ENCODE peak calls at places on chromosomes 11 and 22, in eight cellular contexts. G is HFFc6; F is neural crest cell; S is sigmoid colon; R is right atrium auricular region; W is AG04449; B is CD8-positive, alpha-beta T cell; C is fibroblast of mammary gland. I is an unnamed sample.

GRCh38 chr11:16857186-16857585 is 118.7 kb downstream of the C11orf58 start:
- DNase-seq in B (no peak), C (no peak), R (no peak), G (no peak), F (no peak), W (no peak), S (no peak), I (no peak)

GRCh38 chr11:59676205-59676604 is 7.4 kb upstream of the PATL1 start:
- DNase-seq in F (no peak), S (no peak), W (no peak), G (no peak), R (no peak), C (no peak), B (no peak), I (no peak)

GRCh38 chr11:130849215-130849568 is 67.1 kb downstream of the SNX19 start:
- DNase-seq in B (no peak), C (peak), W (peak), S (no peak), R (no peak), F (no peak), G (peak), I (no peak)

GRCh38 chr11:42951266-42951665 is 360.5 kb upstream of the API5 start:
- DNase-seq in B (no peak), F (no peak), W (no peak), S (no peak), G (no peak), R (no peak), C (no peak), I (no peak)

GRCh38 chr11:36213050-36213840 is 76.0 kb downstream of the COMMD9 start:
- DNase-seq in B (no peak), R (no peak), C (no peak), G (no peak), S (no peak), F (no peak), W (no peak), I (no peak)

GRCh38 chr11:25702417-25702816 is 629.5 kb upstream of the ANO3 start:
- DNase-seq in G (no peak), F (no peak), W (no peak), S (no peak), R (no peak), C (no peak), B (no peak), I (no peak)

GRCh38 chr11:47912843-47913437 is 64.8 kb upstream of the NUP160 start:
- DNase-seq in C (peak), F (no peak), W (no peak), G (no peak), R (no peak), B (no peak), S (no peak), I (no peak)

GRCh38 chr11:2516276-2517015 is 71.6 kb downstream of the KCNQ1 start:
- DNase-seq in S (no peak), R (no peak), F (peak), B (no peak), G (no peak), C (no peak), W (no peak), I (peak)

GRCh38 chr11:64852804-64853520 is 8.5 kb upstream of the CDC42BPG start:
- DNase-seq in S (no peak), C (no peak), F (no peak), G (no peak), R (no peak), W (no peak), B (no peak), I (no peak)

GRCh38 chr11:72394456-72394855 is 39.9 kb downstream of the CLPB start:
- DNase-seq in B (no peak), F (no peak), W (no peak), S (no peak), R (no peak), G (no peak), C (no peak), I (no peak)

GRCh38 chr11:75490221-75491181 is 35.2 kb downstream of the GDPD5 start:
- DNase-seq in B (no peak), S (no peak), G (no peak), F (no peak), W (no peak), C (no peak), R (no peak), I (no peak)

GRCh38 chr11:8833568-8834275 is 77.3 kb upstream of the AKIP1 start:
- DNase-seq in R (no peak), B (no peak), C (peak), F (no peak), W (no peak), G (peak), S (peak), I (no peak)

GRCh38 chr11:128467041-128467440 is 120.3 kb downstream of the ETS1 start:
- DNase-seq in W (no peak), S (no peak), R (no peak), B (no peak), C (no peak), F (no peak), G (no peak), I (no peak)

GRCh38 chr11:114563077-114563476 is 3.4 kb upstream of the NXPE1 start:
- DNase-seq in G (no peak), S (no peak), F (no peak), R (no peak), B (no peak), C (peak), W (no peak), I (no peak)

GRCh38 chr11:72007089-72007476 is 8.4 kb downstream of the IL18BP start:
- DNase-seq in R (no peak), S (peak), F (no peak), G (no peak), W (no peak), B (no peak), C (no peak), I (no peak)

GRCh38 chr11:62546244-62546936 is at the start of gene AHNAK:
- DNase-seq in S (peak), F (peak), C (no peak), B (no peak), R (peak), W (no peak), G (peak), I (peak)

GRCh38 chr11:35152575-35152974 is 13.6 kb downstream of the CD44 start:
- DNase-seq in S (no peak), R (no peak), B (no peak), G (no peak), F (no peak), W (no peak), C (no peak), I (no peak)

GRCh38 chr11:63933459-63933858 is 5.3 kb upstream of the NAA40 start:
- DNase-seq in C (no peak), F (no peak), G (no peak), S (no peak), B (no peak), W (no peak), R (no peak), I (no peak)

GRCh38 chr11:18720086-18720810 is 5.7 kb downstream of the IGSF22 start:
- DNase-seq in W (no peak), B (no peak), G (peak), F (no peak), R (no peak), C (peak), S (no peak), I (no peak)

GRCh38 chr11:93770160-93770559 is 13.9 kb upstream of the MED17 start:
- DNase-seq in B (no peak), C (no peak), G (no peak), R (no peak), F (no peak), S (no peak), W (no peak), I (no peak)

GRCh38 chr11:93773601-93774200 is 10.4 kb upstream of the MED17 start:
- DNase-seq in S (no peak), G (no peak), W (no peak), F (no peak), C (no peak), R (no peak), B (no peak), I (no peak)

GRCh38 chr11:93772123-93772522 is 12.0 kb upstream of the MED17 start:
- DNase-seq in G (no peak), F (no peak), W (no peak), S (no peak), C (no peak), R (no peak), B (no peak), I (no peak)

GRCh38 chr11:93773045-93773477 is 11.0 kb upstream of the MED17 start:
- DNase-seq in C (no peak), G (no peak), W (no peak), B (no peak), F (no peak), S (no peak), R (no peak), I (no peak)

DNA sequence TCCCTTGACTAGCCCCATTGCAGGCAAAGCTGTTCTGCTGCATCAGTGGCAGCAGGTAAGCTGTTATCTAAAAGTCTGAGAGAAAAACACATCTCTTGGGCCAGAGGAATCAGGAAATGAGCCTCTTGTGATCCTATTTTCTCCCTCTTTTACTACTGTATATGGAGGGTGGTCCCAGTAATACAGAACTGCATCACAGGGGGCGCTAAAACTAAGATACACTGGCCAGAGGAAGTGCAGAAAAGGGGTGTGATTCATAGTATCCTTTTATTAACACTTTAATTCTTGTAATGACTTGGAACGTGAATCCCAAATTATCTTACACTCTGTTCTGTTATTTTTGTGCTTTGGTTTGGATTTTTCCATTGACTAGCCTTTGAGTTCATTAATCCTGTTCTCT is 8.8 kb upstream of the MED17 start:
- DNase-seq in R (no peak), C (no peak), S (no peak), W (no peak), F (peak), B (no peak), G (no peak), I (no peak)
- TF ChIP-seq CTCF in R (no peak), C (peak), S (no peak), W (no peak), F (peak), B (no peak), G (peak), I (no peak)

DNA sequence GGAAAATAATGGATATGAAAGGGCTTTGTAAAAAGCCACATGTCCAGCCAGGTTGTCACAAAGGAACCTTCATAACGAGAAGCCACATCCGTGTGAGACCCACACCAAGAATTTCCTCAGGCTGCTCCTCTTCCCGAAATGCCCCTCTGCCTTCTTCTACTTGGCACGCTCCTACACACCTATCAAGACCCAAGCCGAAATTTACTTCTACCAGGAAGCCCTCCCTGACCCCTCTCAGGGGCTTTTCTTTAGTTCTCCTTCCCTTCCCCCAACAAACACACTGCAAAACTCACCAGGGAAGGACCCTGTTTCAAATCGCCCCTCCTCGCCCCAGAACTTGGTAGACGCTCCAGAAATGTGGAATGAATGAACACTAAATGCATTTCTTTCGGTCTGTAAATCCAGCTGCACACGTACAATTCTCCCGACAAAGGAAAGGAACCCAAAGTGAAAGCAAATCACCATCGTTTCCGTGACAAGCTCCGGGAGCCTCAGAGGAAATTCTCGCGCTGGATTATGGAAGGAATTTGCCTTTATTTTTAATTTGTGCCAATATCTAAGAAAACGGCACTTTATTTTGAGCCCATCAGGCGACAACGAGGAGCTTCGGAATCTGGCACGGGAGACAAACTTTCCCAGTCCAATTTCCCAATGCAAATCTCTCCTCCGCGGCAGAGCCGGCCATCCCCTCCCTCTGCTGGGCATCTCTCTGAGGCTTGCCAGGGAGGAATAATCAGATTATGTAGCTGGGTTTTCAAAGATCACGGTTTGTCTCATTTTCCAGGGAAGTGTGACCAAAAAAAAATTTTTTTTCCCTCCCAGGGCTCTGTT is 13.2 kb upstream of the SHISAL1 start:
- DNase-seq in S (no peak), W (no peak), B (no peak), F (no peak), C (peak), R (no peak), G (peak), I (no peak)
- TF ChIP-seq CTCF in S (peak), W (peak), B (no peak), F (no peak), C (peak), R (peak), G (peak), I (no peak)

DNA sequence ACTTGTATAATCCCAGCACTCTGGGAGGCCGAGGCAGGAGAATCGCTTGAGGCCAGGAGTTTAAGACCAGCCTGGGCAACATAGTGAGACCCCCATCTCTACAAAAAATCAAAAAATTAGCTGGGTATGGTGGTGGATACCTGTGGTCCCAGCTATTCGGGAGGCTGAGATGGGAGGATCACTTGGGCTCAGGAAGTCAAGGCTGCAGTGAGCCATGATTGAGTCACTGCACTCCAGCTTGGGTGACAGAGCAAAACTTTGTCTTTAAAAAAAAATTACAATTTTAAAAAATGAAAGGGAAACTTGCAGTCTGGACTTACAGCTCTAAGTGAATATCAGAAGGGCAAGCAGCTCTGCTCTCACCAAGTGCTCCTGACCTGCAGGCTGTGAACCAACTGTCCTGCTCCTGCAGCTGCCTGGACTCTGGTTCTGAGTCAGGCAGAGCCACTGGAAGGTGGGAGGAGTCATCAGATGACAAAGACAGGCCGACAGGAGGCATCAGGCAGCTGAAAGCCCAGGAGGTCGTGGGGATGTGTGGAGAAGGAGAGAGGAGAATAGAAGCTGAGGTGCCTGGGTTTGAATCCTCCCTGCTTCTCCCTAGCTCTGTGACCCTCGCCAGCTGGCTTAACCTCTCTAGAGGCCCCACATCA is 9.6 kb downstream of the SMTNL1 start:
- DNase-seq in S (no peak), F (no peak), B (no peak), C (peak), G (peak), W (no peak), R (no peak), I (no peak)
- TF ChIP-seq CTCF in S (no peak), F (no peak), B (no peak), C (peak), G (peak), W (peak), R (no peak), I (no peak)

DNA sequence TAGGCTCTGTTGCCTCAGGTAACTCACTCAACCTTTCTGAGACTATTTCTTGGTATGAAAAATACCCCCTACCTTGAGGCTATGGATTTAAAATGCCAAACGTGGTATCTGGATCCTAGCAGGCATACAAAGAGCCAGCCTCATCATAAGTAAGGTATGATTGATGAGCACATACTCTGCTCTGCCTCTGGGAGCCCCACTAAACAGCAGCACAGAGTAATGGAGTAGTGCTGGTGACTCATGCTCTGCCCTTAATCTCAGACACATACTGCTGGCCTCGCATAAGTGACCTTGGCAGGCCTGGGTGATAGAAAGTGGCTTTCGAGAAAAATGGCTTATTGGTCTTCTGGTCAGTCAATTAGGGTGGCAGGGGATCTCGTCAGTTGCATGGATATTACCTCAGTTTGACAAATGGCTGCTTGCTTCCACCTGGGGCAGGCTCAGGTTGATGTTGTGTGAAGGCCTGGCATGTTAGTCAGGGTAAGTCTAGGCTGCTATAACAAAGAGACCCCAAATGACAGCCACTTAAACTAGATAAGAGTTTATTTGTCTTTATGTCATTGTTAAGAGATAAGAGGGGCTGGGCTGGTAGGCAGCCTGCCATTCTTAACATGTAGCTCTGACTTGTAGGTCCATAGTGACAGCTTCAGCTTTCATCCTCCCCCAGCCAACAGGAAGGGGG is 15.2 kb upstream of the SLC6A5 start:
- DNase-seq in S (no peak), W (no peak), G (peak), R (no peak), B (no peak), F (no peak), C (no peak), I (no peak)
- TF ChIP-seq CTCF in S (no peak), W (no peak), G (no peak), R (no peak), B (no peak), F (no peak), C (no peak), I (no peak)

DNA sequence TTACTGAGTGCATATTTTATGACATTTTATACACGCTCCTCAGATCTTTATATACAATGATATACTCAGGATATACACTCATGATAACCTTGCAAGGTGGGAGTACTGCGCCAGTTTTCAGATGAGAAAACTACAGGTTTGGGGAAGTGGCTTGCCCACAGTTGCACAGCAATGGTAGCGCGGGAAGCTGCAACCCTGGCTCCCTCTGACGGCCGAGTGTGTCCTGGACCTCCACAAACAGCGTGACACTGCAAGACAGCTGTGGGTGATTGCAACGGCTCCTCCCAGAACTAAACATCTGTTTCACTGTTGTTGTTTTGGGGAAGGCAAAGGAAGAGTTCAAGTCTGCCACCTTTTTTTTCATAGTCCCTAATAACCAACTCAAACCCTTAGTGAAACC is 47.0 kb downstream of the PACSIN2 start:
- DNase-seq in G (no peak), C (peak), W (no peak), S (peak), R (peak), F (no peak), B (no peak), I (no peak)
- TF ChIP-seq CTCF in G (no peak), C (peak), W (peak), S (no peak), R (peak), F (no peak), B (no peak), I (no peak)

DNA sequence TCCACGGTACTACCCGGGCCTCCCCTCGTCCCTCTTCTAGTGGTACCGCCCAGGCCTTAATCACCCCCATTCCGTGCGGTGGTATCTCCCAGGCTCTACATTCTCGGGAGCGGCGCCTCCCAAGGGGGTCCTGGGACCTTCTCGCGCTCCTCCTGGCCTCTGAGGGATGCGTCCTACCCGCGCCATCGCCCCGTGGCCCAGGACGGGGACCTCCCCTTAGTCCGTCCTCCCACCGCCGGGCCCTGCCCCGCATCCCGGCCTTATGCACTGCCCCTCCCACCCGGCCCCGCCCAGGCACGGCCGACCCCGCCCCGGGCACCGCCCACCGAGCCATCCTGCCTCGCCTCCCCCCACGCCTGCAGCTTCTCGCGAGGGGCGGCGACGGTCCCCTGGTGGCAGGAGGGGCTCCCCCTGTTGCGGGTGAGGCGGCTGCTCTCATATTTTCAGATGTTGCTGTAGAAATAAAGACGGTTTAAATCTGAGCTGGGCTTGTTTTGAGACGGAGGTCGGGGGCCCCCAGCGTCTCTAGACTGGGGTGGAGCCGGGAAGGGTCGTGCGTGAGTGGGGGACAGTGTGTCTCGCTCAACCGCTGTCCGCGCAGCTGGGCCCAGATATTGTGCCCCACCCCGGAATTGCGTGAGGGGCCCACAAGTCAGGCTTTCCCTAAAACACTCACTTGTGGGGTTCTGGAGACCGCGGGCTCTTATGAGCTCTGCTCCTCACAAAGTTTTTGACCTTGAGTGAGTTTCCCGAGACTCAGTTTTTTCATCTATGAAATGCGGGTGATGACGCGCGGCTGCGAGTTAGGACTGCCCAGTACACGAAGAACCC is 845 bp upstream of the RAB1B start:
- DNase-seq in G (peak), F (peak), W (peak), R (peak), C (peak), B (peak), S (peak), I (peak)
- TF ChIP-seq CTCF in G (peak), F (peak), W (peak), R (peak), C (no peak), B (no peak), S (peak), I (no peak)

GRCh38 chr11:15216678-15217077 is 102.0 kb downstream of the INSC start:
- DNase-seq in S (no peak), F (no peak), W (no peak), R (no peak), G (no peak), C (no peak), B (no peak), I (no peak)
- TF ChIP-seq CTCF in S (no peak), F (peak), W (peak), R (no peak), G (peak), C (peak), B (peak), I (no peak)

DNA sequence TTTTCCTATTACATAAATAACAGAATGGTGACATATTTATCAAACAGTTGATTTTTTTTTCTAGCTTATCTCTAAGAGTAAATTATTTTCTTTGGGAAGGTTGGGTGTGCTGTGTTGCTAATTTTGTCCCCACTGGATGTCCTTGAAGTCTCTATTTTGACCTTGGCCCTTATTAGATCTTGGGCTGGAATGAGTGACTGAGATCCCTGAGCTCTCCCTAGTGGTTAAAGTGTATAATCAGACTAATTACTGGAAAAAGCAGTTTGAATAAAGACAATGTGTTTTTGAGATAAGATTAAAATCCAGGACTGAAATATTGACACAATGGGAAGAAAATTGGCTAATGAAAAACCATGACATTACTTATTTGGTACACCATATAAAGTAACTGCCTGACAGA is 56.1 kb downstream of the AASDHPPT start:
- DNase-seq in C (peak), F (no peak), R (no peak), S (no peak), G (no peak), B (no peak), W (no peak), I (no peak)
- TF ChIP-seq CTCF in C (peak), F (peak), R (no peak), S (no peak), G (peak), B (no peak), W (no peak), I (no peak)

I was measured in coronary artery.